ENCODE peak calls at places on chromosomes 4 and X, in eight cellular contexts. I is neural crest cell; J is progenitor cell of endocrine pancreas; C is activated T-cell treated with anti-CD3 and anti-CD28 coated beads, Interleukin-2, amount 50 U/mL, for 72 hours; H is posterior cingulate gyrus; M is small intestine; R is thoracic aorta; Y is Peyer's patch. B is an unnamed sample.

GRCh38 chrX:118780915-118781314 is 42.7 kb upstream of the ZCCHC12 start:
- DNase-seq in I (no peak), J (no peak), C (no peak), H (no peak), M (no peak), R (no peak), Y (no peak), B (no peak)

GRCh38 chrX:675896-676295 is 45.3 kb downstream of the SHOX start:
- DNase-seq in I (peak), J (no peak), C (no peak), H (no peak), M (no peak), R (no peak), Y (no peak), B (no peak)

GRCh38 chr4:2507259-2507658 is 29.2 kb upstream of the FAM193A start:
- DNase-seq in I (no peak), J (no peak), C (no peak), H (no peak), M (no peak), R (no peak), Y (no peak), B (no peak)

GRCh38 chrX:15511563-15511962 is 11.0 kb downstream of the BMX start:
- DNase-seq in I (no peak), J (no peak), C (no peak), H (no peak), M (no peak), R (no peak), Y (no peak), B (no peak)

GRCh38 chrX:136147966-136148365 is 633 bp downstream of the FHL1 start:
- DNase-seq in I (no peak), J (no peak), C (no peak), H (no peak), M (no peak), R (no peak), Y (no peak), B (no peak)

GRCh38 chrX:111411591-111412371 is at the start of gene DCX:
- DNase-seq in I (no peak), J (no peak), C (no peak), H (no peak), M (no peak), R (no peak), Y (no peak), B (no peak)

GRCh38 chr4:2297606-2298517 is 36.0 kb upstream of the MXD4 start:
- DNase-seq in I (no peak), J (no peak), C (no peak), H (no peak), M (no peak), R (no peak), Y (peak), B (no peak)

GRCh38 chr4:71255966-71256365 is 82.9 kb upstream of the SLC4A4 start:
- DNase-seq in I (no peak), J (no peak), C (no peak), H (no peak), M (no peak), R (no peak), Y (no peak), B (no peak)

GRCh38 chr4:94468093-94468492 is 16.4 kb downstream of the PDLIM5 start:
- DNase-seq in I (no peak), J (no peak), C (no peak), H (no peak), M (no peak), R (no peak), Y (no peak), B (no peak)

GRCh38 chrX:1316527-1316926 is 20.1 kb upstream of the IL3RA start:
- DNase-seq in I (no peak), J (no peak), C (peak), H (no peak), M (no peak), R (no peak), Y (peak), B (no peak)

GRCh38 chrX:100928660-100929613 is at the start of gene XKRX:
- DNase-seq in I (peak), J (peak), C (peak), H (no peak), M (peak), R (no peak), Y (peak), B (no peak)

GRCh38 chr4:124640037-124640730 is 72.3 kb downstream of the ANKRD50 start:
- DNase-seq in I (no peak), J (no peak), C (no peak), H (no peak), M (peak), R (no peak), Y (no peak), B (no peak)